ENCODE peak calls at places on chromosomes 16 and 17, in five cellular contexts. One of them, this sample, is unnamed. For H3K4me1, the result is how much of the 10 kb centered on the place peaks cover.

GRCh38 chr16:50731130-50731988 is 10.5 kb upstream of the CYLD start:
- DNase-seq in IMR-90: no peak
- DNase-seq in breast epithelium: no peak
- DNase-seq in right lobe of liver: no peak
- DNase-seq in sigmoid colon: no peak
- DNase-seq in this sample: no peak

GRCh38 chr17:17345686-17346427 is 42.7 kb downstream of the NT5M start:
- DNase-seq in breast epithelium: no peak
- DNase-seq in IMR-90: no peak
- DNase-seq in right lobe of liver: peak
- DNase-seq in sigmoid colon: peak
- DNase-seq in this sample: no peak

GRCh38 chr17:28008526-28008925 is 34.0 kb upstream of the NLK start:
- DNase-seq in sigmoid colon: no peak
- DNase-seq in breast epithelium: no peak
- DNase-seq in IMR-90: peak
- DNase-seq in right lobe of liver: no peak
- DNase-seq in this sample: no peak

GRCh38 chr17:54992797-54993639 is 24.5 kb downstream of the STXBP4 start:
- DNase-seq in sigmoid colon: no peak
- DNase-seq in breast epithelium: no peak
- DNase-seq in IMR-90: peak
- DNase-seq in right lobe of liver: no peak
- DNase-seq in this sample: no peak

GRCh38 chr17:79294459-79295071 is 219.9 kb downstream of the ENGASE start:
- DNase-seq in right lobe of liver: no peak
- DNase-seq in breast epithelium: peak
- DNase-seq in IMR-90: peak
- DNase-seq in sigmoid colon: no peak
- DNase-seq in this sample: peak

GRCh38 chr17:2266045-2266864 is 37.3 kb downstream of the SMG6 start:
- DNase-seq in sigmoid colon: no peak
- DNase-seq in right lobe of liver: no peak
- DNase-seq in IMR-90: no peak
- DNase-seq in breast epithelium: peak
- DNase-seq in this sample: no peak

GRCh38 chr17:68759343-68760140 is 158.4 kb upstream of the FAM20A start:
- DNase-seq in breast epithelium: peak
- DNase-seq in sigmoid colon: peak
- DNase-seq in right lobe of liver: peak
- DNase-seq in IMR-90: peak
- DNase-seq in this sample: peak

GRCh38 chr17:37039269-37039668 is 90.5 kb downstream of the AATF start:
- DNase-seq in breast epithelium: no peak
- DNase-seq in right lobe of liver: no peak
- DNase-seq in IMR-90: no peak
- DNase-seq in sigmoid colon: no peak
- DNase-seq in this sample: no peak

GRCh38 chr17:30116661-30117547 is at the start of gene NSRP1:
- DNase-seq in sigmoid colon: peak
- DNase-seq in breast epithelium: peak
- DNase-seq in IMR-90: peak
- DNase-seq in right lobe of liver: peak
- DNase-seq in this sample: peak

GRCh38 chr17:7323731-7324437 is 5.3 kb downstream of the NEURL4 start:
- DNase-seq in IMR-90: peak
- DNase-seq in sigmoid colon: peak
- DNase-seq in breast epithelium: no peak
- DNase-seq in right lobe of liver: no peak
- DNase-seq in this sample: peak

GRCh38 chr16:62067182-62067581 is 30.9 kb upstream of the CDH8 start:
- DNase-seq in breast epithelium: no peak
- DNase-seq in right lobe of liver: no peak
- DNase-seq in IMR-90: no peak
- DNase-seq in sigmoid colon: no peak
- DNase-seq in this sample: no peak

GRCh38 chr17:39328815-39329214 is 72.6 kb downstream of the FBXL20 start:
- DNase-seq in sigmoid colon: no peak
- DNase-seq in breast epithelium: no peak
- DNase-seq in right lobe of liver: no peak
- DNase-seq in IMR-90: peak
- DNase-seq in this sample: no peak

GRCh38 chr16:2752850-2753522 is 548 bp downstream of the SRRM2 start:
- DNase-seq in right lobe of liver: peak
- DNase-seq in sigmoid colon: peak
- DNase-seq in breast epithelium: peak
- DNase-seq in IMR-90: peak
- DNase-seq in this sample: peak

GRCh38 chr16:17467923-17468540 is 2.7 kb downstream of the XYLT1 start:
- DNase-seq in sigmoid colon: peak
- DNase-seq in IMR-90: peak
- DNase-seq in right lobe of liver: peak
- DNase-seq in breast epithelium: peak
- DNase-seq in this sample: peak

GRCh38 chr16:54288592-54289241 is 2.1 kb upstream of the IRX3 start:
- DNase-seq in breast epithelium: no peak
- DNase-seq in right lobe of liver: no peak
- DNase-seq in IMR-90: no peak
- DNase-seq in sigmoid colon: no peak
- DNase-seq in this sample: no peak

GRCh38 chr17:37541880-37542675 is 52.4 kb downstream of the DUSP14 start:
- DNase-seq in IMR-90: peak
- DNase-seq in right lobe of liver: no peak
- DNase-seq in breast epithelium: no peak
- DNase-seq in sigmoid colon: no peak
- DNase-seq in this sample: no peak

GRCh38 chr17:40168262-40168832 is 8.9 kb upstream of the RAPGEFL1 start:
- DNase-seq in breast epithelium: peak
- DNase-seq in IMR-90: peak
- DNase-seq in sigmoid colon: peak
- DNase-seq in right lobe of liver: no peak
- DNase-seq in this sample: no peak

GRCh38 chr17:19513897-19514488 is 19.7 kb upstream of the SLC47A1 start:
- DNase-seq in sigmoid colon: peak
- DNase-seq in IMR-90: peak
- DNase-seq in right lobe of liver: peak
- DNase-seq in breast epithelium: peak
- DNase-seq in this sample: peak

GRCh38 chr17:73249700-73250099 is 12.0 kb downstream of the CPSF4L start:
- DNase-seq in right lobe of liver: no peak
- DNase-seq in breast epithelium: no peak
- DNase-seq in IMR-90: no peak
- DNase-seq in sigmoid colon: no peak
- DNase-seq in this sample: no peak

GRCh38 chr17:18993876-18994275 is 10.7 kb downstream of the FAM83G start:
- DNase-seq in sigmoid colon: no peak
- DNase-seq in breast epithelium: no peak
- DNase-seq in IMR-90: peak
- DNase-seq in right lobe of liver: no peak
- DNase-seq in this sample: no peak

GRCh38 chr17:39920218-39921210 is 2.1 kb upstream of the GSDMB start:
- DNase-seq in breast epithelium: no peak
- DNase-seq in IMR-90: no peak
- DNase-seq in right lobe of liver: no peak
- DNase-seq in sigmoid colon: no peak
- DNase-seq in this sample: no peak

GRCh38 chr16:46607529-46607928 is 13.7 kb downstream of the SHCBP1 start:
- DNase-seq in breast epithelium: no peak
- DNase-seq in IMR-90: peak
- DNase-seq in sigmoid colon: no peak
- DNase-seq in right lobe of liver: no peak
- DNase-seq in this sample: no peak

GRCh38 chr17:57853695-57854094 is 3.9 kb upstream of the MRPS23 start:
- DNase-seq in sigmoid colon: peak
- DNase-seq in right lobe of liver: peak
- DNase-seq in IMR-90: no peak
- DNase-seq in breast epithelium: peak
- DNase-seq in this sample: no peak

GRCh38 chr17:74245145-74245817 is 28.8 kb upstream of the DNAI2 start:
- DNase-seq in sigmoid colon: no peak
- DNase-seq in right lobe of liver: no peak
- DNase-seq in IMR-90: no peak
- DNase-seq in breast epithelium: no peak
- DNase-seq in this sample: no peak

GRCh38 chr17:34616148-34616547 is 36.8 kb downstream of the TMEM132E start:
- DNase-seq in right lobe of liver: no peak
- DNase-seq in IMR-90: no peak
- DNase-seq in breast epithelium: no peak
- DNase-seq in sigmoid colon: no peak
- DNase-seq in this sample: no peak

GRCh38 chr17:34617398-34617797 is 38.0 kb downstream of the TMEM132E start:
- DNase-seq in IMR-90: no peak
- DNase-seq in sigmoid colon: no peak
- DNase-seq in breast epithelium: no peak
- DNase-seq in right lobe of liver: no peak
- DNase-seq in this sample: no peak

GRCh38 chr17:34614698-34615097 is 35.3 kb downstream of the TMEM132E start:
- DNase-seq in right lobe of liver: no peak
- DNase-seq in breast epithelium: no peak
- DNase-seq in IMR-90: no peak
- DNase-seq in sigmoid colon: no peak
- DNase-seq in this sample: no peak

GRCh38 chr17:34613064-34614019 is 34.0 kb downstream of the TMEM132E start:
- DNase-seq in breast epithelium: peak
- DNase-seq in IMR-90: no peak
- DNase-seq in right lobe of liver: no peak
- DNase-seq in sigmoid colon: no peak
- DNase-seq in this sample: no peak

DNA sequence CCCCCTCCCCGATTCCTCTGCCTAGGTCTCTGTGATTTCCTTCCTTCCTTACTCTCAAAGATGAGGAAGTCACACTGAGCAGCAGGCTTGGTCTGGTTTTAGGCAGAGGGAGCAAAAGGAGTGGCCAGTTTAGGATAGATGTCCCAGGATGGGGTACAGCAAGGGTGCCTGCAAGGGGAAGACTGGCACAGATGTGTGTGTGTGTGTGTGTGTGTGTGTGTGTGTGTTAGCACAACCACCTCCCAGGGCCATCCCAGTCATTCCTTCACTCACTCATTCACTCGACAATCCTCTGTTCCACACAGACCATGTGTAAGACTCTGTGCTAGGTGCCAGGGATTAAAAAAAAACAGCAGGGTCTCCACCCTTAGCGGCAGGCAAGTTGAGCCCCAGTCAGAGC is 35.9 kb downstream of the TMEM132E start:
- DNase-seq in right lobe of liver: no peak
- DNase-seq in sigmoid colon: no peak
- DNase-seq in IMR-90: no peak
- DNase-seq in breast epithelium: no peak
- DNase-seq in this sample: no peak
- TF ChIP-seq POLR2A in right lobe of liver: no peak
- TF ChIP-seq POLR2A in sigmoid colon: no peak
- TF ChIP-seq POLR2A in IMR-90: no peak
- TF ChIP-seq POLR2A in breast epithelium: no peak
- TF ChIP-seq POLR2A in this sample: no peak

GRCh38 chr17:51119415-51120356 is 982 bp downstream of the SPAG9 start:
- DNase-seq in IMR-90: peak
- DNase-seq in breast epithelium: peak
- DNase-seq in right lobe of liver: peak
- DNase-seq in sigmoid colon: peak
- DNase-seq in this sample: no peak
- H3K4me1 ChIP-seq in IMR-90: under half
- H3K4me1 ChIP-seq in breast epithelium: under half
- H3K4me1 ChIP-seq in right lobe of liver: under half
- H3K4me1 ChIP-seq in sigmoid colon: under half
- H3K4me1 ChIP-seq in this sample: under half

GRCh38 chr17:82081966-82082365 is 16.1 kb downstream of the FASN start:
- DNase-seq in breast epithelium: no peak
- DNase-seq in right lobe of liver: no peak
- DNase-seq in IMR-90: no peak
- DNase-seq in sigmoid colon: no peak
- DNase-seq in this sample: no peak

GRCh38 chr17:82083533-82084359 is 14.3 kb downstream of the FASN start:
- DNase-seq in IMR-90: no peak
- DNase-seq in breast epithelium: no peak
- DNase-seq in sigmoid colon: no peak
- DNase-seq in right lobe of liver: no peak
- DNase-seq in this sample: no peak

GRCh38 chr17:82082456-82082855 is 15.6 kb downstream of the FASN start:
- DNase-seq in right lobe of liver: no peak
- DNase-seq in breast epithelium: no peak
- DNase-seq in sigmoid colon: no peak
- DNase-seq in IMR-90: no peak
- DNase-seq in this sample: no peak

GRCh38 chr17:82081546-82081945 is 15.9 kb upstream of the DUS1L start:
- DNase-seq in right lobe of liver: no peak
- DNase-seq in IMR-90: no peak
- DNase-seq in sigmoid colon: no peak
- DNase-seq in breast epithelium: no peak
- DNase-seq in this sample: no peak

DNA sequence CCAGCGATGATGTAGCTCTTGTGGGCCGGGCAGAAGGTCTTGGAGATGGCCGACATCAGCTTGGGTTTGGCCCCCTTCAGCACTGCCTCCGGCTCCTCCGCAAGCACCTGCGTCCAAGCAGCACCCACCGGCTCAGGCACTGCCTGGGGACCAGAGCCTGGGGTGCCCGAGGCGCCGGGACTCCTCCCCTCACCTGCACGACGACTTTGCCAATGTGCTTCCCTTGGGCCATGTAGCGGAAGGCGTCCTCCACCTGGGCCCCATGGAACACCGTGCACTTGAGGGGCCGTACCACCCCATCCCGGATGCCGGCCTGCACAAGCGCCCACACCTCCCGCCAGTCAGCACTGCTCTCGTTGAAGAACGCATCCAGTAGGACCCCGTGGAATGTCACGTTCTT is 15.0 kb downstream of the FASN start:
- DNase-seq in IMR-90: no peak
- DNase-seq in breast epithelium: no peak
- DNase-seq in right lobe of liver: no peak
- DNase-seq in sigmoid colon: no peak
- DNase-seq in this sample: no peak
- TF ChIP-seq POLR2A in IMR-90: no peak
- TF ChIP-seq POLR2A in breast epithelium: no peak
- TF ChIP-seq POLR2A in right lobe of liver: no peak
- TF ChIP-seq POLR2A in sigmoid colon: no peak
- TF ChIP-seq POLR2A in this sample: no peak

DNA sequence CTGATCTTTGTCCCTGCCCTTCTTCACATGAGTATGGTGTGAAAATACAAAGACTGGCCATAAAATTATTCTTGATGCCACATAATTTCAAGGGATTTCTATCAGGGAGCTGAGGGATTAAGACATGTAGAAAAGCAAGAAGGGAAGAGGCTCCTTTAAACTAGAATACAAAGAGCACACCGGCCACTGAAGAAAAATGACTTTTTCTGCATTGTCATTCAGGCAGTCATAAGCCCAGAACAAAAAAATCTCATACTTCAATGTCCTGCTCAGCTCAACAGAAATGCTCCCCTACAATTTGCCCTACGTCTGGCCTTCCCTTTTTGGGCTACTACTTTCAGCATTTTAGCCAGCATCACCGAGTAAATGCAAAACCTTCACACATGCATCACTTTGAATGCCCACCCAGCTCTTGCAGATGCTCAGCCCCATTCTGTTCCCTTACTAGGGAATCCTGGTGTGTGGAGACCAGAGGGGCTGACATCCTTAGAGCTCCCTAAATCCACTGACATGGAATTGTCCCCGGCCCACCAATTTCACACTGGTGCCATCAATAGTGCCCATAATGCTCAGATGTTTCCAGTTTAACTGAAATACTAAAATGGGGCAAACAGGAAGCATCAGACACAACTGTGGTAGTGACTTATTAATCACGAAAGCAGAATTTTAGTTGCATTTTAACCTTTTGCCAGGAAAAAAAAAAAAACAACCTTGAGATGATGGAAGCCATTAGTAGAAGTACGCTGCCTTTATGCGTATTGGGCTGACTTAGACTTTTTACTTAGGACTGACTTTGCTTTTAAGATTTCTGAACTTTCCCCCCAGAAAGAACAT is 2.7 kb downstream of the MAP3K14 start:
- DNase-seq in IMR-90: no peak
- DNase-seq in breast epithelium: no peak
- DNase-seq in sigmoid colon: no peak
- DNase-seq in right lobe of liver: no peak
- DNase-seq in this sample: no peak
- H3K4me1 ChIP-seq in IMR-90: under half
- H3K4me1 ChIP-seq in breast epithelium: under half
- H3K4me1 ChIP-seq in sigmoid colon: half or more
- H3K4me1 ChIP-seq in right lobe of liver: under half
- H3K4me1 ChIP-seq in this sample: under half

This sample was measured in heart left ventricle.